ENCODE peak calls at places on chromosomes 16 and 17, in four cellular contexts. One of them, this sample, is unnamed.

GRCh38 chr17:41965694-41966375 is 760 bp upstream of the CNP start:
- DNase-seq in mesendoderm: peak; percentile 95
- DNase-seq in HepG2: peak; percentile 88
- DNase-seq in body of pancreas: peak; percentile 90
- DNase-seq in this sample: peak; percentile 59

GRCh38 chr17:76744747-76745146 is 6.8 kb downstream of the MFSD11 start:
- DNase-seq in mesendoderm: no peak
- DNase-seq in HepG2: no peak
- DNase-seq in body of pancreas: no peak
- DNase-seq in this sample: no peak

GRCh38 chr17:14813649-14814048 is 451.5 kb downstream of the PMP22 start:
- DNase-seq in mesendoderm: peak; percentile 85
- DNase-seq in HepG2: peak; percentile 36
- DNase-seq in body of pancreas: peak; percentile 15
- DNase-seq in this sample: peak; percentile 60

GRCh38 chr16:370980-371728 is 816 bp upstream of the MRPL28 start:
- DNase-seq in body of pancreas: no peak
- DNase-seq in mesendoderm: no peak
- DNase-seq in HepG2: no peak
- DNase-seq in this sample: no peak

GRCh38 chr16:1362807-1363206 is 11.1 kb downstream of the GNPTG start:
- DNase-seq in HepG2: no peak
- DNase-seq in body of pancreas: no peak
- DNase-seq in mesendoderm: no peak
- DNase-seq in this sample: no peak

GRCh38 chr16:27386674-27387073 is 15.3 kb upstream of the IL21R start:
- DNase-seq in body of pancreas: no peak
- DNase-seq in mesendoderm: no peak
- DNase-seq in HepG2: no peak
- DNase-seq in this sample: no peak

GRCh38 chr17:37446027-37446426 is 39.3 kb downstream of the TADA2A start:
- DNase-seq in body of pancreas: no peak
- DNase-seq in HepG2: no peak
- DNase-seq in mesendoderm: peak; percentile 75
- DNase-seq in this sample: no peak

GRCh38 chr16:84058664-84059063 is 16.1 kb upstream of the SLC38A8 start:
- DNase-seq in HepG2: no peak
- DNase-seq in body of pancreas: no peak
- DNase-seq in mesendoderm: no peak
- DNase-seq in this sample: no peak

GRCh38 chr16:58306327-58306726 is 11.5 kb upstream of the PRSS54 start:
- DNase-seq in mesendoderm: no peak
- DNase-seq in body of pancreas: peak; percentile 22
- DNase-seq in HepG2: peak; percentile 15
- DNase-seq in this sample: no peak

GRCh38 chr17:77609553-77610517 is 348.7 kb upstream of the TNRC6C start:
- DNase-seq in HepG2: peak; percentile 27
- DNase-seq in mesendoderm: no peak
- DNase-seq in body of pancreas: no peak
- DNase-seq in this sample: no peak

GRCh38 chr17:9875441-9875840 is 29.6 kb downstream of the RCVRN start:
- DNase-seq in HepG2: no peak
- DNase-seq in mesendoderm: peak; percentile 58
- DNase-seq in body of pancreas: no peak
- DNase-seq in this sample: no peak

GRCh38 chr17:81114694-81115093 is 50.6 kb upstream of the PVALEF start:
- DNase-seq in mesendoderm: no peak
- DNase-seq in HepG2: no peak
- DNase-seq in body of pancreas: no peak
- DNase-seq in this sample: no peak

GRCh38 chr16:9847146-9847545 is 335.1 kb downstream of the GRIN2A start:
- DNase-seq in body of pancreas: no peak
- DNase-seq in HepG2: no peak
- DNase-seq in mesendoderm: no peak
- DNase-seq in this sample: no peak

GRCh38 chr16:21598676-21599157 is 660 bp upstream of the METTL9 start:
- DNase-seq in body of pancreas: no peak
- DNase-seq in HepG2: no peak
- DNase-seq in mesendoderm: peak; percentile 23
- DNase-seq in this sample: no peak

DNA sequence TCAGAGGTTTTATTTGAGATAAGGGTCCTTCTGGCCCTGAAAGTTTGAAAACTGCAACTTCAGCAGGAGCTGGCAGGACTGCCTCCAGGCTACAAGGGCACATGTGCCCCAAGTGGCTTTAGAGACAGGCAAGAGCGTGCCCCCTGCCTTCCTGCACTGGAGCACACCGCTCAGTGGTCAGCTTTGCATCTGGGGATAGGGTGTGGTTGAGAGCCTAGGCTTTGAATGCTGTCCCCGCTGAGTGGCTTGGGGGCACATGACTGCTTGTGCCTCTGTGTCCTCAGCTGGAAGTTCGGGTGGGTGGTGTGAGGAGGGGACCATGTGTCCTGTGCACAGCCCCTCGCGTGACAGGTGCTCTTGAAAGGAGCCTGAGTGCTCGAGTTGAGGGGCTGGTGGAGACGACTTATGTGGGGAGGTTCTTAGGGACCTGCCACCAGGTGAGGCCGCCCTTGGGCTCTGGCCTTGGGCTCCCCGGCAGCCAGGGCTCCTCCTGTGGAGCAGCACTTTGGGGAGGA is 29.8 kb downstream of the MGRN1 start:
- DNase-seq in mesendoderm: no peak
- DNase-seq in body of pancreas: peak; percentile 57
- DNase-seq in HepG2: no peak
- DNase-seq in this sample: no peak
- H3K27ac ChIP-seq in mesendoderm: no peak overlapping the region
- H3K27ac ChIP-seq in body of pancreas: peak overlapping the region; percentile 88
- H3K27ac ChIP-seq in HepG2: peak overlapping the region; percentile 67
- H3K27ac ChIP-seq in this sample: no peak overlapping the region

DNA sequence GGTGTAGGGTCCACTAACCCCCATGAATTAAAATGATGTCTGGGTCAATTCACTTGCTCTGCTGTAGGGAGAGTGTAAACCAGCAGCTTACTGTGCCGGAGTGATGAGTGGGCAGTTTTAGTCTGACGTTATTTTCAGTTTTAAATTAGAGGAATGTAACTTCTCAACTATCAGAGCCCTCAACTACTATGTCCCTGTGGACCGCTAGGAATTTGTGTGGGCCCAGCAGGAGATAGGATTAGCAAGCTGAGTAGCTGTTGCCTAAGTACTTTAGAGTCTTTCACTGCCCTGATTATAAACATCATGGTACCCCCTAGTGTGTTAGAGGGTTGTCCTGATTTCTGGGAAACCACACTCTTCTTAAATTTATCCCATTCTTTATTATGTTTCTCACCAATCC is 11.4 kb downstream of the MARVELD3 start:
- DNase-seq in mesendoderm: peak; percentile 97
- DNase-seq in HepG2: no peak
- DNase-seq in body of pancreas: no peak
- DNase-seq in this sample: no peak
- H3K4me1 ChIP-seq in mesendoderm: peaks cover 8% of the 10 kb centered on the region
- H3K4me1 ChIP-seq in HepG2: no peaks in the 10 kb centered on the region
- H3K4me1 ChIP-seq in body of pancreas: no peaks in the 10 kb centered on the region
- H3K4me1 ChIP-seq in this sample: no peaks in the 10 kb centered on the region

DNA sequence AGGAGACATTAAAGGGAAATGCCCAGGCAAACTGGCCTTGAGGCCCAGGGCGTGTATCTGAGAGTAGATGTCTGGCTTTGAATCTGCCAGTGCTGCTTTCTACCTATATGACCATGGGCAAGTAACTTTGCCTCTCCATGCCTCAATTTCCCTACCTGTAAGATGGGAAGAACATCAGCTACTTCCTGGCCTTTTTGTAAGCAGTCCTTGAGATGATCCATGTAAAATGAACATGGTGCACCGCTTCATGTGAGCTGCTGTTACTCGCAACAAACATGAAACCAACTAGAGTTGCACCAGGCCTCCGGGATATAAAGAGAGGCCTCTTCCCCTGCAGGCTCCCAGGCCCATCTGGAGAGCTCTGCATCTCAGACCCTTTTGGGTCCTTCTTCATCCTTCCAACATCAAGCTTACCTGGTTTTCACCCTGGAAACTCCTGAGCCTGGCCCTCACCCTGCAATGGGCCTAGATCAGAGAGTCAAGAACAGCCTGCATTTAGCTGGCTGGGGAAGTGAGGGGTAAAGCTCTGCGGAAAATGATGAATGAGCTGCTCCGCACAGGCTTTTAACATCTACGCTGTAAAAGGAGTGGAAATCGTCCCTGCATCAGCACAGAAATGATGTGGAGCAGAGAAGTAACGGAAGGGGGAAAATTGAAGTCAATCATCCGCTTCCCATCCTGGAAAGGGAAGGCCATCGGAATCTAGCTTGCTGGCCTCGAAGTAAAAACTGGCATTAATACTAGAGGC is 2.3 kb upstream of the MYH11 start:
- DNase-seq in body of pancreas: no peak
- DNase-seq in HepG2: no peak
- DNase-seq in mesendoderm: no peak
- DNase-seq in this sample: no peak
- H3K27ac ChIP-seq in body of pancreas: no peak overlapping the region
- H3K27ac ChIP-seq in HepG2: no peak overlapping the region
- H3K27ac ChIP-seq in mesendoderm: no peak overlapping the region
- H3K27ac ChIP-seq in this sample: no peak overlapping the region

GRCh38 chr17:2212328-2212981 is 91.1 kb downstream of the SMG6 start:
- DNase-seq in HepG2: no peak
- DNase-seq in mesendoderm: no peak
- DNase-seq in body of pancreas: no peak
- DNase-seq in this sample: peak; percentile 59

GRCh38 chr17:2214047-2214717 is 89.4 kb downstream of the SMG6 start:
- DNase-seq in mesendoderm: peak; percentile 41
- DNase-seq in body of pancreas: no peak
- DNase-seq in HepG2: no peak
- DNase-seq in this sample: no peak

GRCh38 chr17:2213291-2213960 is 90.2 kb downstream of the SMG6 start:
- DNase-seq in mesendoderm: no peak
- DNase-seq in body of pancreas: no peak
- DNase-seq in HepG2: no peak
- DNase-seq in this sample: no peak

GRCh38 chr17:2210726-2211125 is 92.9 kb downstream of the SMG6 start:
- DNase-seq in HepG2: no peak
- DNase-seq in body of pancreas: no peak
- DNase-seq in mesendoderm: no peak
- DNase-seq in this sample: no peak

DNA sequence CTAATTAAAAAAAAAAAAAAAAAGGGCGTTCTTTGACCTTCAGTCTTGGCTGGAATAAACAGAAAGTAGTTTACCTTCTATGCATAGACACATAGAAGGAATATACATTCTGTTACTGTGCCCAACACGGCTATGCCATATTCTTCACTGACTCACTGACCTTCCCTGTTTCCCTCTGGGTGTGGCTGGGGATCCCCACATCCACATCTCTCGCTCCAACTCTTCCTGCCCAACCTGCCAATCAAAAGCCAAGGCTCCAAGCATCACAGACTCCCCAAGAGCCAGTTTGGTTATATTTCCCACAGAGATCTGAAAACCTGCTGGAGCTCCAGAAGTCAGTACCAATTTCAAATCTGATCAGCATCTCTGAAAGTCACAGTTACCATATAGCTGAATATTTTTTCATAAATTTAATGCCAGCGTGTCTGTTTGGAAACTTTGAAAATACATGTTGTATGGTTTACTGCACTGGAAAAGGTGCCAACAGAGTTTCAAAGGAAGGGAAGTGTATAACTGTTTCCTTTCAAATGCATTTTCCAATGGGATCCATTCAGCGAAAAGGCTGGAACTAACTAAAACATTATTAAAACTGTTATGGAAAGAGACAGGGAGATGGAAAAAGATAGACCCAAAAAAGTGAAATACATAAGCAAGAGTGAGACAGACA is 91.8 kb downstream of the SMG6 start:
- DNase-seq in body of pancreas: no peak
- DNase-seq in HepG2: no peak
- DNase-seq in mesendoderm: no peak
- DNase-seq in this sample: no peak
- H3K4me1 ChIP-seq in body of pancreas: no peaks in the 10 kb centered on the region
- H3K4me1 ChIP-seq in HepG2: peaks cover 11% of the 10 kb centered on the region
- H3K4me1 ChIP-seq in mesendoderm: no peaks in the 10 kb centered on the region
- H3K4me1 ChIP-seq in this sample: peaks cover 6% of the 10 kb centered on the region

DNA sequence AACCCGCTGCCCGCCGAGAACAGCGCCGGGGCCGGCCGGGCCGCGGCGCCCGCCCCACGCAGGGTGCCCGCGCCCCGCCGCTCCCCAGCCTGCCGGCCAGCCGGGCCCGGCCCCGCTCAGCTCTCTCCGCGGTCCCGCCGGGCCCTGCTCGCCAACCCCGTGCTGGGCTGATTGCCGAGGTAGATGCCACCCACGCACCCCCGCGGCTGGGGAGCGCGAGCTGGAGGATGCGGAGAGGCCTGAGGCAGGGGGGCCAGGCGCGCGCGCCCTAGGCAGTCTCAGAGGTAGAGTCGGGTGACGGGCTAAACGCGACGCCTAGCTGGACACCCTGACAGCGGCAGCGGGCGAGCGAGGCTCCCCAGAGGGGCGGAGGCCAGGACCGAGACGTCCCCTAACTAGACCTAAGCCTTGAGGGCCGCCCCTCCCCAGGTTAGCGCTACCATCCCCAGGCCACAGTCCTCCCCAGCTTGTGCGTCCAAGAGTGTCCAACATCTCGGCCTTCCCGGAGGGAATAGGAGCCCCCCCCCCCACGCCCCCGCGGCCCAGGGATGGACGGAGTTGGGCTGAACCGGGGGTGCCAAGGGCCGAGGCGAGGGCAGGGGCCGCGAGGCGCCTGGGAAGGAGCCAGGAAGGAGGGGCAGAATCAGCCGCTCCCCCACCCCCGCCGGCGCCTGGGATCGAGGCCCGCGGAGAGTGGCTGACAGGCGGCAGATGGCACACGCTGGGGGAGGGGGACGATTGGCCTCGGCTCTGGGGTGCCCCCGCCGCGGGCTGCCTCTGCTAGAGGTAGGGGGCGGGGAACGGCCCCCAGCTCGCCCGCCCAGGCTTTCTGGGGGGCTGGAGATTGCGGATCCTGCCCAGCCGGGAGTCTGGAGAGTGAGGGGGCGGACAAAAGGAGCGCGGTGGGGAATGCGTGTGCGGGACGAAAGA is 2.6 kb upstream of the ZNF423 start:
- DNase-seq in HepG2: no peak
- DNase-seq in body of pancreas: peak; percentile 65
- DNase-seq in mesendoderm: peak; percentile 53
- DNase-seq in this sample: peak; percentile 82
- H3K27ac ChIP-seq in HepG2: no peak overlapping the region
- H3K27ac ChIP-seq in body of pancreas: peak overlapping the region; percentile 87
- H3K27ac ChIP-seq in mesendoderm: no peak overlapping the region
- H3K27ac ChIP-seq in this sample: peak overlapping the region; percentile 88

GRCh38 chr17:78727476-78728229 is 54.4 kb downstream of the CYTH1 start:
- DNase-seq in mesendoderm: no peak
- DNase-seq in body of pancreas: no peak
- DNase-seq in HepG2: no peak
- DNase-seq in this sample: no peak
- H3K4me1 ChIP-seq in mesendoderm: peaks cover 18% of the 10 kb centered on the region
- H3K4me1 ChIP-seq in body of pancreas: peaks cover 28% of the 10 kb centered on the region
- H3K4me1 ChIP-seq in HepG2: peaks cover 40% of the 10 kb centered on the region
- H3K4me1 ChIP-seq in this sample: peaks cover 23% of the 10 kb centered on the region